ENCODE peak calls at places on chromosomes 1 and 21, in nine cellular contexts. G is body of pancreas, Q is upper lobe of right lung, W is uterus, U is heart left ventricle, X is lower lobe of right lung, I is neural progenitor cell, H is prostate gland, R is PC-9. M is an unnamed sample.

GRCh38 chr1:183318433-183318832 is 99.7 kb downstream of the NMNAT2 start:
- DNase-seq in U (peak; percentile 77), I (peak; percentile 61), G (peak; percentile 88), Q (peak; percentile 79), H (peak; percentile 61), W (peak; percentile 93), R (peak; percentile 60), X (peak; percentile 73), M (peak; percentile 46)

GRCh38 chr1:228308628-228309547 is 97.7 kb downstream of the TRIM11 start:
- DNase-seq in R (no peak), I (no peak), W (no peak), Q (peak; percentile 52), U (peak; percentile 58), H (no peak), G (no peak), X (no peak), M (no peak)

GRCh38 chr1:156836041-156836654 is 19.5 kb upstream of the SH2D2A start:
- DNase-seq in Q (no peak), R (no peak), X (no peak), I (no peak), W (no peak), H (no peak), G (no peak), U (no peak), M (no peak)

GRCh38 chr21:46178961-46179360 is 5.3 kb downstream of the SPATC1L start:
- DNase-seq in X (no peak), U (no peak), R (no peak), W (no peak), G (no peak), H (no peak), Q (no peak), I (no peak), M (no peak)

GRCh38 chr1:229199892-229200291 is 71.0 kb upstream of the RAB4A start:
- DNase-seq in G (no peak), H (no peak), W (no peak), R (no peak), I (no peak), X (peak; percentile 71), Q (peak; percentile 75), U (no peak), M (no peak)

GRCh38 chr1:18120638-18121037 is 13.0 kb downstream of the IGSF21 start:
- DNase-seq in I (no peak), W (no peak), H (no peak), R (no peak), G (no peak), U (no peak), X (no peak), Q (no peak), M (no peak)

GRCh38 chr1:211944733-211945500 is 90.4 kb downstream of the INTS7 start:
- DNase-seq in X (no peak), H (peak; percentile 87), U (no peak), G (peak; percentile 86), R (peak; percentile 48), Q (no peak), I (peak; percentile 65), W (no peak), M (no peak)

GRCh38 chr1:15295676-15296075 is 48.7 kb downstream of the FHAD1 start:
- DNase-seq in G (no peak), U (no peak), H (no peak), I (no peak), R (no peak), X (no peak), Q (no peak), W (no peak), M (no peak)

GRCh38 chr1:23544444-23545389 is 13.7 kb upstream of the E2F2 start:
- DNase-seq in U (peak; percentile 82), R (peak; percentile 73), I (peak; percentile 92), W (peak; percentile 79), X (peak; percentile 77), H (peak; percentile 76), Q (peak; percentile 80), G (peak; percentile 86), M (peak; percentile 53)

GRCh38 chr1:23545851-23546250 is 13.4 kb downstream of the ID3 start:
- DNase-seq in G (no peak), X (no peak), I (no peak), U (no peak), H (no peak), Q (no peak), R (no peak), W (no peak), M (no peak)

GRCh38 chr1:23546897-23547596 is 12.3 kb downstream of the ID3 start:
- DNase-seq in U (no peak), X (no peak), G (no peak), H (no peak), Q (no peak), I (no peak), W (no peak), R (no peak), M (no peak)

GRCh38 chr1:23539698-23540266 is 8.7 kb upstream of the E2F2 start:
- DNase-seq in Q (peak; percentile 90), W (peak; percentile 84), H (peak; percentile 83), U (peak; percentile 89), G (peak; percentile 91), I (peak; percentile 92), X (peak; percentile 90), R (peak; percentile 95), M (peak; percentile 42)

GRCh38 chr1:23543707-23544443 is 12.8 kb upstream of the E2F2 start:
- DNase-seq in H (no peak), I (no peak), Q (no peak), R (no peak), X (no peak), G (no peak), W (no peak), U (no peak), M (no peak)
- H3K4me1 ChIP-seq in H (no peaks in the 10 kb centered on the region), I (peaks cover 10% of the 10 kb centered on the region), Q (peaks cover 29% of the 10 kb centered on the region), R (peaks cover 7% of the 10 kb centered on the region), X (peaks cover 46% of the 10 kb centered on the region), G (peaks cover 15% of the 10 kb centered on the region), W (no peaks in the 10 kb centered on the region), U (peaks cover 32% of the 10 kb centered on the region), M (peaks cover 4% of the 10 kb centered on the region)

GRCh38 chr1:30381266-30381665 is 342.1 kb downstream of the MATN1 start:
- DNase-seq in H (no peak), X (no peak), U (no peak), I (no peak), Q (peak; percentile 32), G (no peak), W (no peak), R (no peak), M (no peak)

GRCh38 chr1:30378991-30379581 is 344.3 kb downstream of the MATN1 start:
- DNase-seq in I (peak; percentile 23), X (no peak), Q (peak; percentile 56), R (no peak), H (no peak), G (no peak), U (no peak), W (peak; percentile 15), M (no peak)

GRCh38 chr1:30378023-30378596 is 345.3 kb downstream of the MATN1 start:
- DNase-seq in H (no peak), G (no peak), Q (peak; percentile 29), R (no peak), I (no peak), U (no peak), W (no peak), X (no peak), M (no peak)

GRCh38 chr1:30380625-30380984 is 342.8 kb downstream of the MATN1 start:
- DNase-seq in W (no peak), Q (no peak), G (no peak), H (no peak), R (no peak), U (no peak), I (no peak), X (no peak), M (no peak)

DNA sequence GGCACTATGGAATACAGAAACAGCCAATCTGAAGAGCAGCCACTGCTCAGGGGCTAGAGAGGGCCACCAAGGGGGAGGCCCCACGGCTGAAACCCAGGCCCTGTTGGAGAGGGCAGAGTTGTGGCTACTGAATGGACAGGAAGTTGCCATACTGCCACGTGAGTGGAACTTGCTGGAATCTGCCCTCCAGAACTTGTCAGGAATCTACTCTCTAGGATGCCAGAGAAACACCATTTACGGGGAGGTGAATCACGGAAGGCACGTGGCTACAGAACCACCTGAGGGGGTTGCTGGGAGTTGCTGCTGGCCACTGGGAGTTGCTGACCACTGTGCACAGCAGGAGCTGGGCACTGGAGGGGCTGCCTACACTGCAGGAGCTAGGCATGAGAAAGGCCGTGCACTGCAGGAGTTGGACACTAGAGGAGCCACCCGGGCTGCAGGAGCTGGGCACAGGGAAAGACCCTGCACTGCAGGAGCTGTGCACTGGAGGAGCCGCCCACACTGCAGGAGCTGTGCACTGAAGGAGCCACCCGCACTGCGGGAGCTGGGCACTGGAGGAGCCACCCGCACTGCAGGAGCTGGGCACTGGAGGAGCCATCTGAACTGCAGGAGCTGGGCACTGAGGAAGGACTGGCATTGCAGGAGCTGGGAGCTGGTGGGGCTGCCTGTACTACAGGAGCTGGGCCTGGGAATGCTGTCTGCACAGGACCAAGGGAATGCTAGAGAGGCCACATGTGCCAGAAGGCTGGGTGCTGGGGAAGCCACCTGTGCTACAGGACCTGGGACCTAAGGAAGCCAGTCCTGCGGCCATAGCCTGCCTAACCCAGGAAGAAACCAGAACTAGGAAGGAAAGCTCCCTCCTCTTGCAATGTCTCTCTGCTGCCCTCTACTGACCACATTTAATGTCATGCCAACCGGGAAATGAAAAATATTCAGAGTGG is 343.4 kb downstream of the MATN1 start:
- DNase-seq in G (peak; percentile 76), H (peak; percentile 64), I (peak; percentile 87), X (no peak), U (no peak), R (peak; percentile 32), Q (peak; percentile 67), W (peak; percentile 64), M (no peak)
- H3K27me3 ChIP-seq in G (no peaks in the 10 kb centered on the region), H (peaks cover 8% of the 10 kb centered on the region), I (no peaks in the 10 kb centered on the region), X (peaks cover 46% of the 10 kb centered on the region), U (no peaks in the 10 kb centered on the region), R (peaks cover 19% of the 10 kb centered on the region), Q (peaks cover 24% of the 10 kb centered on the region), W (no peaks in the 10 kb centered on the region), M (no peaks in the 10 kb centered on the region)

GRCh38 chr1:247935781-247936180 is 11.1 kb downstream of the OR2AJ1 start:
- DNase-seq in X (no peak), R (no peak), G (no peak), U (peak; percentile 28), W (no peak), Q (no peak), H (no peak), I (no peak), M (no peak)
- H3K9me3 ChIP-seq in X (no peaks in the 10 kb centered on the region), R (no peaks in the 10 kb centered on the region), G (no peaks in the 10 kb centered on the region), U (peaks cover 9% of the 10 kb centered on the region), W (no peaks in the 10 kb centered on the region), Q (no peaks in the 10 kb centered on the region), H (no peaks in the 10 kb centered on the region), I (peaks cover 22% of the 10 kb centered on the region), M (no peaks in the 10 kb centered on the region)

GRCh38 chr1:59427155-59427554 is 130.3 kb downstream of the FGGY start:
- DNase-seq in G (no peak), I (no peak), H (no peak), W (no peak), R (peak; percentile 90), X (no peak), Q (no peak), U (no peak), M (no peak)

GRCh38 chr1:59428828-59429227 is 131.9 kb downstream of the FGGY start:
- DNase-seq in H (no peak), G (no peak), I (no peak), U (no peak), Q (no peak), X (no peak), R (no peak), W (no peak), M (no peak)

GRCh38 chr1:59429651-59430050 is 132.8 kb downstream of the FGGY start:
- DNase-seq in X (no peak), W (no peak), H (no peak), Q (no peak), R (no peak), G (no peak), I (no peak), U (no peak), M (no peak)

GRCh38 chr1:59431566-59432294 is 134.8 kb downstream of the FGGY start:
- DNase-seq in W (no peak), H (no peak), G (no peak), I (no peak), R (peak; percentile 21), U (no peak), Q (no peak), X (no peak), M (no peak)

GRCh38 chr1:59427784-59428183 is 130.9 kb downstream of the FGGY start:
- DNase-seq in G (no peak), X (no peak), U (no peak), H (no peak), W (no peak), R (no peak), I (no peak), Q (no peak), M (no peak)
- H3K4me1 ChIP-seq in G (peaks cover 21% of the 10 kb centered on the region), X (peaks cover 12% of the 10 kb centered on the region), U (peaks cover 3% of the 10 kb centered on the region), H (no peaks in the 10 kb centered on the region), W (no peaks in the 10 kb centered on the region), R (peaks cover 51% of the 10 kb centered on the region), I (no peaks in the 10 kb centered on the region), Q (peaks cover 14% of the 10 kb centered on the region), M (peaks cover 9% of the 10 kb centered on the region)